ENCODE peak calls at places on chromosomes 1 and 21, in six cellular contexts. One of them, this sample, is unnamed.

GRCh38 chr1:169180167-169180566 is 73.7 kb downstream of the ATP1B1 start:
- DNase-seq in germinal center: no peak
- DNase-seq in psoas muscle: no peak
- DNase-seq in neural crest cell: no peak
- DNase-seq in anterior cingulate cortex: no peak
- DNase-seq in central memory CD4-positive, alpha-beta T cell: no peak
- DNase-seq in this sample: no peak

GRCh38 chr1:145891143-145891542 is 5.5 kb upstream of the ANKRD35 start:
- DNase-seq in germinal center: no peak
- DNase-seq in psoas muscle: no peak
- DNase-seq in neural crest cell: no peak
- DNase-seq in anterior cingulate cortex: no peak
- DNase-seq in central memory CD4-positive, alpha-beta T cell: no peak
- DNase-seq in this sample: no peak

GRCh38 chr1:169623132-169623926 is 6.6 kb downstream of the SELP start:
- DNase-seq in germinal center: no peak
- DNase-seq in psoas muscle: no peak
- DNase-seq in neural crest cell: no peak
- DNase-seq in anterior cingulate cortex: no peak
- DNase-seq in central memory CD4-positive, alpha-beta T cell: no peak
- DNase-seq in this sample: no peak

GRCh38 chr1:20657024-20657423 is 4.1 kb downstream of the DDOST start:
- DNase-seq in germinal center: no peak
- DNase-seq in psoas muscle: no peak
- DNase-seq in neural crest cell: no peak
- DNase-seq in anterior cingulate cortex: no peak
- DNase-seq in central memory CD4-positive, alpha-beta T cell: no peak
- DNase-seq in this sample: no peak

GRCh38 chr1:119611701-119612113 is 36.4 kb downstream of the ZNF697 start:
- DNase-seq in germinal center: peak
- DNase-seq in psoas muscle: peak
- DNase-seq in neural crest cell: peak
- DNase-seq in anterior cingulate cortex: peak
- DNase-seq in central memory CD4-positive, alpha-beta T cell: peak
- DNase-seq in this sample: no peak

GRCh38 chr1:174428033-174428432 is 19.7 kb upstream of the GPR52 start:
- DNase-seq in germinal center: no peak
- DNase-seq in psoas muscle: no peak
- DNase-seq in neural crest cell: no peak
- DNase-seq in anterior cingulate cortex: no peak
- DNase-seq in central memory CD4-positive, alpha-beta T cell: no peak
- DNase-seq in this sample: no peak

GRCh38 chr21:16535100-16535418 is 805.3 kb downstream of the USP25 start:
- DNase-seq in germinal center: no peak
- DNase-seq in psoas muscle: peak
- DNase-seq in neural crest cell: no peak
- DNase-seq in anterior cingulate cortex: peak
- DNase-seq in central memory CD4-positive, alpha-beta T cell: no peak
- DNase-seq in this sample: peak

GRCh38 chr1:77888071-77888428 is 374 bp upstream of the NEXN start:
- DNase-seq in germinal center: peak
- DNase-seq in psoas muscle: no peak
- DNase-seq in neural crest cell: no peak
- DNase-seq in anterior cingulate cortex: no peak
- DNase-seq in central memory CD4-positive, alpha-beta T cell: no peak
- DNase-seq in this sample: no peak

GRCh38 chr21:44874497-44875331 is 1.2 kb upstream of the PTTG1IP start:
- DNase-seq in germinal center: peak
- DNase-seq in psoas muscle: peak
- DNase-seq in neural crest cell: no peak
- DNase-seq in anterior cingulate cortex: no peak
- DNase-seq in central memory CD4-positive, alpha-beta T cell: peak
- DNase-seq in this sample: no peak

GRCh38 chr1:65694126-65694525 is 98.6 kb upstream of the PDE4B start:
- DNase-seq in germinal center: no peak
- DNase-seq in psoas muscle: no peak
- DNase-seq in neural crest cell: no peak
- DNase-seq in anterior cingulate cortex: no peak
- DNase-seq in central memory CD4-positive, alpha-beta T cell: no peak
- DNase-seq in this sample: no peak

GRCh38 chr1:115815694-115816093 is 25.2 kb downstream of the NHLH2 start:
- DNase-seq in germinal center: no peak
- DNase-seq in psoas muscle: no peak
- DNase-seq in neural crest cell: no peak
- DNase-seq in anterior cingulate cortex: no peak
- DNase-seq in central memory CD4-positive, alpha-beta T cell: no peak
- DNase-seq in this sample: no peak

GRCh38 chr1:14706656-14707055 is 108.2 kb downstream of the KAZN start:
- DNase-seq in germinal center: no peak
- DNase-seq in psoas muscle: no peak
- DNase-seq in neural crest cell: no peak
- DNase-seq in anterior cingulate cortex: no peak
- DNase-seq in central memory CD4-positive, alpha-beta T cell: no peak
- DNase-seq in this sample: no peak

GRCh38 chr1:227951624-227952373 is 4.1 kb upstream of the WNT9A start:
- DNase-seq in germinal center: no peak
- DNase-seq in psoas muscle: no peak
- DNase-seq in neural crest cell: no peak
- DNase-seq in anterior cingulate cortex: no peak
- DNase-seq in central memory CD4-positive, alpha-beta T cell: no peak
- DNase-seq in this sample: no peak

GRCh38 chr1:112707217-112708001 is 482 bp upstream of the RHOC start:
- DNase-seq in germinal center: peak
- DNase-seq in psoas muscle: peak
- DNase-seq in neural crest cell: peak
- DNase-seq in anterior cingulate cortex: peak
- DNase-seq in central memory CD4-positive, alpha-beta T cell: peak
- DNase-seq in this sample: peak

GRCh38 chr1:169495916-169496315 is 10.2 kb upstream of the SLC19A2 start:
- DNase-seq in germinal center: no peak
- DNase-seq in psoas muscle: no peak
- DNase-seq in neural crest cell: no peak
- DNase-seq in anterior cingulate cortex: no peak
- DNase-seq in central memory CD4-positive, alpha-beta T cell: no peak
- DNase-seq in this sample: no peak

GRCh38 chr1:99465176-99465900 is 180.6 kb upstream of the PALMD start:
- DNase-seq in germinal center: no peak
- DNase-seq in psoas muscle: no peak
- DNase-seq in neural crest cell: no peak
- DNase-seq in anterior cingulate cortex: no peak
- DNase-seq in central memory CD4-positive, alpha-beta T cell: no peak
- DNase-seq in this sample: peak

GRCh38 chr1:110513511-110513910 is 5.5 kb downstream of the KCNA10 start:
- DNase-seq in germinal center: no peak
- DNase-seq in psoas muscle: no peak
- DNase-seq in neural crest cell: no peak
- DNase-seq in anterior cingulate cortex: no peak
- DNase-seq in central memory CD4-positive, alpha-beta T cell: no peak
- DNase-seq in this sample: no peak

GRCh38 chr1:201945157-201945556 is 1.2 kb downstream of the LMOD1 start:
- DNase-seq in germinal center: no peak
- DNase-seq in psoas muscle: no peak
- DNase-seq in neural crest cell: no peak
- DNase-seq in anterior cingulate cortex: no peak
- DNase-seq in central memory CD4-positive, alpha-beta T cell: no peak
- DNase-seq in this sample: no peak

GRCh38 chr21:16002872-16003466 is 273.2 kb downstream of the USP25 start:
- DNase-seq in germinal center: no peak
- DNase-seq in psoas muscle: no peak
- DNase-seq in neural crest cell: no peak
- DNase-seq in anterior cingulate cortex: no peak
- DNase-seq in central memory CD4-positive, alpha-beta T cell: no peak
- DNase-seq in this sample: peak

GRCh38 chr1:212641956-212642355 is 33.4 kb downstream of the ATF3 start:
- DNase-seq in germinal center: no peak
- DNase-seq in psoas muscle: no peak
- DNase-seq in neural crest cell: no peak
- DNase-seq in anterior cingulate cortex: no peak
- DNase-seq in central memory CD4-positive, alpha-beta T cell: no peak
- DNase-seq in this sample: no peak

GRCh38 chr1:15678578-15678977 is 5.5 kb upstream of the PLEKHM2 start:
- DNase-seq in germinal center: no peak
- DNase-seq in psoas muscle: no peak
- DNase-seq in neural crest cell: no peak
- DNase-seq in anterior cingulate cortex: no peak
- DNase-seq in central memory CD4-positive, alpha-beta T cell: no peak
- DNase-seq in this sample: no peak

GRCh38 chr1:167083066-167083682 is 7.0 kb downstream of the GPA33 start:
- DNase-seq in germinal center: no peak
- DNase-seq in psoas muscle: no peak
- DNase-seq in neural crest cell: no peak
- DNase-seq in anterior cingulate cortex: no peak
- DNase-seq in central memory CD4-positive, alpha-beta T cell: no peak
- DNase-seq in this sample: no peak

GRCh38 chr1:205377355-205377754 is 20.6 kb upstream of the KLHDC8A start:
- DNase-seq in germinal center: no peak
- DNase-seq in psoas muscle: no peak
- DNase-seq in neural crest cell: no peak
- DNase-seq in anterior cingulate cortex: no peak
- DNase-seq in central memory CD4-positive, alpha-beta T cell: no peak
- DNase-seq in this sample: no peak

GRCh38 chr1:244002721-244003120 is 48.4 kb upstream of the ZBTB18 start:
- DNase-seq in germinal center: no peak
- DNase-seq in psoas muscle: no peak
- DNase-seq in neural crest cell: no peak
- DNase-seq in anterior cingulate cortex: no peak
- DNase-seq in central memory CD4-positive, alpha-beta T cell: no peak
- DNase-seq in this sample: no peak

GRCh38 chr1:1430114-1430982 is 5.1 kb upstream of the VWA1 start:
- DNase-seq in germinal center: no peak
- DNase-seq in psoas muscle: peak
- DNase-seq in neural crest cell: no peak
- DNase-seq in anterior cingulate cortex: peak
- DNase-seq in central memory CD4-positive, alpha-beta T cell: no peak
- DNase-seq in this sample: peak

GRCh38 chr1:227937031-227937430 is 10.7 kb downstream of the WNT9A start:
- DNase-seq in germinal center: no peak
- DNase-seq in psoas muscle: peak
- DNase-seq in neural crest cell: no peak
- DNase-seq in anterior cingulate cortex: no peak
- DNase-seq in central memory CD4-positive, alpha-beta T cell: no peak
- DNase-seq in this sample: no peak

GRCh38 chr1:153348511-153349362 is at the start of gene PGLYRP4:
- DNase-seq in germinal center: no peak
- DNase-seq in psoas muscle: no peak
- DNase-seq in neural crest cell: no peak
- DNase-seq in anterior cingulate cortex: no peak
- DNase-seq in central memory CD4-positive, alpha-beta T cell: no peak
- DNase-seq in this sample: no peak

GRCh38 chr1:224042557-224043118 is 71.3 kb upstream of the FBXO28 start:
- DNase-seq in germinal center: no peak
- DNase-seq in psoas muscle: no peak
- DNase-seq in neural crest cell: no peak
- DNase-seq in anterior cingulate cortex: no peak
- DNase-seq in central memory CD4-positive, alpha-beta T cell: no peak
- DNase-seq in this sample: no peak

GRCh38 chr1:234531181-234532132 is 52.5 kb upstream of the TARBP1 start:
- DNase-seq in germinal center: no peak
- DNase-seq in psoas muscle: peak
- DNase-seq in neural crest cell: no peak
- DNase-seq in anterior cingulate cortex: no peak
- DNase-seq in central memory CD4-positive, alpha-beta T cell: no peak
- DNase-seq in this sample: peak

GRCh38 chr1:31152181-31152768 is 86.8 kb upstream of the PUM1 start:
- DNase-seq in germinal center: no peak
- DNase-seq in psoas muscle: no peak
- DNase-seq in neural crest cell: no peak
- DNase-seq in anterior cingulate cortex: peak
- DNase-seq in central memory CD4-positive, alpha-beta T cell: no peak
- DNase-seq in this sample: no peak

GRCh38 chr1:25817840-25818501 is 1.8 kb upstream of the MTFR1L start:
- DNase-seq in germinal center: no peak
- DNase-seq in psoas muscle: no peak
- DNase-seq in neural crest cell: no peak
- DNase-seq in anterior cingulate cortex: no peak
- DNase-seq in central memory CD4-positive, alpha-beta T cell: no peak
- DNase-seq in this sample: no peak

GRCh38 chr1:10812387-10812915 is 16.0 kb upstream of the CASZ1 start:
- DNase-seq in germinal center: no peak
- DNase-seq in psoas muscle: no peak
- DNase-seq in neural crest cell: no peak
- DNase-seq in anterior cingulate cortex: no peak
- DNase-seq in central memory CD4-positive, alpha-beta T cell: no peak
- DNase-seq in this sample: no peak

GRCh38 chr1:15883326-15883725 is 35.8 kb downstream of the SPEN start:
- DNase-seq in germinal center: no peak
- DNase-seq in psoas muscle: no peak
- DNase-seq in neural crest cell: no peak
- DNase-seq in anterior cingulate cortex: no peak
- DNase-seq in central memory CD4-positive, alpha-beta T cell: no peak
- DNase-seq in this sample: no peak

GRCh38 chr1:55868026-55868425 is 652.9 kb upstream of the USP24 start:
- DNase-seq in germinal center: no peak
- DNase-seq in psoas muscle: no peak
- DNase-seq in neural crest cell: no peak
- DNase-seq in anterior cingulate cortex: no peak
- DNase-seq in central memory CD4-positive, alpha-beta T cell: no peak
- DNase-seq in this sample: no peak

GRCh38 chr1:31605908-31606427 is 11.5 kb upstream of the HCRTR1 start:
- DNase-seq in germinal center: peak
- DNase-seq in psoas muscle: no peak
- DNase-seq in neural crest cell: no peak
- DNase-seq in anterior cingulate cortex: no peak
- DNase-seq in central memory CD4-positive, alpha-beta T cell: no peak
- DNase-seq in this sample: no peak

GRCh38 chr21:44057960-44058651 is 46.0 kb downstream of the TRAPPC10 start:
- DNase-seq in germinal center: no peak
- DNase-seq in psoas muscle: no peak
- DNase-seq in neural crest cell: no peak
- DNase-seq in anterior cingulate cortex: no peak
- DNase-seq in central memory CD4-positive, alpha-beta T cell: peak
- DNase-seq in this sample: no peak

GRCh38 chr1:55530749-55531478 is 315.8 kb upstream of the USP24 start:
- DNase-seq in germinal center: no peak
- DNase-seq in psoas muscle: no peak
- DNase-seq in neural crest cell: no peak
- DNase-seq in anterior cingulate cortex: no peak
- DNase-seq in central memory CD4-positive, alpha-beta T cell: no peak
- DNase-seq in this sample: no peak

This sample was measured in NCI-H446.